ENCODE peak calls at places on chromosomes 3 and 15, in five cellular contexts. R, J, L, O and M are unnamed samples.

GRCh38 chr3:2851835-2852234 is 258.3 kb downstream of the IL5RA start:
- DNase-seq in R (no peak), J (no peak), L (no peak), O (no peak), M (no peak)

GRCh38 chr3:138686771-138687221 is 78.2 kb downstream of the FAIM start:
- DNase-seq in R (peak), J (no peak), L (no peak), O (peak), M (no peak)

GRCh38 chr15:92580021-92580420 is 75.6 kb downstream of the FAM174B start:
- DNase-seq in R (no peak), J (no peak), L (no peak), O (no peak), M (no peak)

GRCh38 chr15:39699531-39700110 is 83.0 kb downstream of the FSIP1 start:
- DNase-seq in R (peak), J (no peak), L (no peak), O (no peak), M (no peak)

GRCh38 chr15:64009798-64010241 is 36.5 kb downstream of the DAPK2 start:
- DNase-seq in R (no peak), J (no peak), L (peak), O (peak), M (no peak)

GRCh38 chr3:64546856-64547255 is 140.9 kb downstream of the ADAMTS9 start:
- DNase-seq in R (no peak), J (no peak), L (no peak), O (no peak), M (no peak)

GRCh38 chr3:23659840-23660430 is 145.8 kb upstream of the UBE2E1 start:
- DNase-seq in R (no peak), J (no peak), L (no peak), O (no peak), M (no peak)

GRCh38 chr3:58188173-58188564 is 22.6 kb downstream of the DNASE1L3 start:
- DNase-seq in R (no peak), J (no peak), L (no peak), O (no peak), M (no peak)

GRCh38 chr15:65088643-65089021 is 12.1 kb downstream of the KBTBD13 start:
- DNase-seq in R (no peak), J (no peak), L (no peak), O (no peak), M (no peak)

GRCh38 chr3:15557511-15557946 is 36.0 kb upstream of the COLQ start:
- DNase-seq in R (peak), J (peak), L (peak), O (peak), M (no peak)

GRCh38 chr3:24495334-24495994 is 814 bp upstream of the THRB start:
- DNase-seq in R (peak), J (no peak), L (no peak), O (no peak), M (peak)

GRCh38 chr3:120093923-120094775 is at the start of gene GSK3B:
- DNase-seq in R (no peak), J (peak), L (peak), O (no peak), M (peak)